ENCODE peak calls at places on chromosome 11, in nine cellular contexts. K, X, R, Q, P, Y, G, F and J are unnamed samples.

GRCh38 chr11:11706022-11706421 is 84.2 kb upstream of the GALNT18 start:
- DNase-seq in K (peak), X (no peak), R (no peak), Q (no peak), P (no peak), Y (no peak), G (no peak), F (no peak), J (no peak)

GRCh38 chr11:27466363-27466762 is 6.2 kb downstream of the LGR4 start:
- DNase-seq in K (no peak), X (no peak), R (no peak), Q (no peak), P (no peak), Y (no peak), G (no peak), F (no peak), J (no peak)

GRCh38 chr11:40514124-40514523 is 945.3 kb downstream of the LRRC4C start:
- DNase-seq in K (no peak), X (no peak), R (no peak), Q (no peak), P (no peak), Y (no peak), G (no peak), F (no peak), J (no peak)

GRCh38 chr11:27701262-27702105 is 1.2 kb upstream of the BDNF start:
- DNase-seq in K (peak), X (no peak), R (no peak), Q (no peak), P (peak), Y (peak), G (peak), F (no peak), J (peak)

GRCh38 chr11:113389288-113389687 is 1.7 kb downstream of the ANKK1 start:
- DNase-seq in K (no peak), X (no peak), R (no peak), Q (no peak), P (no peak), Y (no peak), G (no peak), F (no peak), J (no peak)

GRCh38 chr11:83990160-83990733 is 704.1 kb upstream of the CCDC90B start:
- DNase-seq in K (no peak), X (no peak), R (no peak), Q (peak), P (no peak), Y (no peak), G (no peak), F (no peak), J (no peak)

GRCh38 chr11:17770048-17770652 is 35.6 kb downstream of the KCNC1 start:
- DNase-seq in K (peak), X (no peak), R (peak), Q (no peak), P (peak), Y (no peak), G (no peak), F (no peak), J (no peak)

GRCh38 chr11:76152741-76153608 is 53.3 kb downstream of the WNT11 start:
- DNase-seq in K (no peak), X (no peak), R (peak), Q (no peak), P (no peak), Y (no peak), G (no peak), F (no peak), J (no peak)

GRCh38 chr11:110984147-110984546 is 261.4 kb upstream of the POU2AF2 start:
- DNase-seq in K (peak), X (no peak), R (no peak), Q (no peak), P (no peak), Y (no peak), G (no peak), F (no peak), J (no peak)

GRCh38 chr11:79018371-79018849 is 422.4 kb downstream of the TENM4 start:
- DNase-seq in K (no peak), X (no peak), R (no peak), Q (no peak), P (no peak), Y (peak), G (no peak), F (no peak), J (no peak)

GRCh38 chr11:57311109-57311936 is 13.4 kb downstream of the TNKS1BP1 start:
- DNase-seq in K (peak), X (peak), R (peak), Q (peak), P (peak), Y (peak), G (peak), F (peak), J (peak)

GRCh38 chr11:2150206-2150847 is 10.7 kb downstream of the INS start:
- DNase-seq in K (no peak), X (no peak), R (no peak), Q (peak), P (no peak), Y (no peak), G (no peak), F (no peak), J (no peak)

GRCh38 chr11:34458566-34458965 is 19.8 kb downstream of the CAT start:
- DNase-seq in K (no peak), X (no peak), R (no peak), Q (no peak), P (no peak), Y (no peak), G (no peak), F (no peak), J (no peak)

GRCh38 chr11:112612283-112612849 is 348.9 kb upstream of the NCAM1 start:
- DNase-seq in K (no peak), X (no peak), R (no peak), Q (no peak), P (no peak), Y (no peak), G (no peak), F (no peak), J (no peak)

GRCh38 chr11:31806186-31806943 is 4.8 kb downstream of the PAX6 start:
- DNase-seq in K (no peak), X (no peak), R (peak), Q (peak), P (no peak), Y (no peak), G (no peak), F (no peak), J (no peak)

GRCh38 chr11:3089236-3090061 is 32.2 kb upstream of the CARS1 start:
- DNase-seq in K (no peak), X (no peak), R (no peak), Q (no peak), P (no peak), Y (no peak), G (no peak), F (no peak), J (no peak)

GRCh38 chr11:100328626-100329340 is 358.3 kb upstream of the ARHGAP42 start:
- DNase-seq in K (peak), X (no peak), R (no peak), Q (no peak), P (no peak), Y (no peak), G (no peak), F (no peak), J (peak)

GRCh38 chr11:94876222-94876621 is 97.1 kb downstream of the CWC15 start:
- DNase-seq in K (no peak), X (no peak), R (no peak), Q (no peak), P (no peak), Y (no peak), G (no peak), F (no peak), J (no peak)

GRCh38 chr11:61730222-61730994 is 22.0 kb upstream of the MYRF start:
- DNase-seq in K (peak), X (peak), R (no peak), Q (no peak), P (no peak), Y (no peak), G (no peak), F (no peak), J (peak)

GRCh38 chr11:30254307-30255298 is 23.8 kb downstream of the FSHB start:
- DNase-seq in K (no peak), X (no peak), R (no peak), Q (no peak), P (no peak), Y (no peak), G (no peak), F (no peak), J (no peak)

GRCh38 chr11:107819361-107820014 is 39.1 kb downstream of the SLC35F2 start:
- DNase-seq in K (no peak), X (no peak), R (no peak), Q (no peak), P (no peak), Y (no peak), G (no peak), F (no peak), J (no peak)

GRCh38 chr11:132177106-132177505 is 806.7 kb downstream of the NTM start:
- DNase-seq in K (peak), X (no peak), R (no peak), Q (no peak), P (no peak), Y (peak), G (no peak), F (no peak), J (peak)

GRCh38 chr11:65645710-65646109 is 7.8 kb downstream of the SIPA1 start:
- DNase-seq in K (no peak), X (no peak), R (no peak), Q (no peak), P (no peak), Y (no peak), G (no peak), F (no peak), J (no peak)

GRCh38 chr11:10528121-10528520 is 12.9 kb downstream of the RNF141 start:
- DNase-seq in K (peak), X (no peak), R (no peak), Q (no peak), P (no peak), Y (no peak), G (no peak), F (no peak), J (no peak)

GRCh38 chr11:71499125-71499524 is 27.9 kb upstream of the KRTAP5-7 start:
- DNase-seq in K (no peak), X (no peak), R (no peak), Q (no peak), P (no peak), Y (no peak), G (no peak), F (no peak), J (no peak)

GRCh38 chr11:94885133-94885532 is 88.2 kb downstream of the CWC15 start:
- DNase-seq in K (no peak), X (no peak), R (no peak), Q (no peak), P (no peak), Y (no peak), G (no peak), F (no peak), J (no peak)

GRCh38 chr11:2171531-2171930 is at the start of gene TH:
- DNase-seq in K (no peak), X (no peak), R (no peak), Q (no peak), P (no peak), Y (no peak), G (no peak), F (no peak), J (no peak)

GRCh38 chr11:76455931-76456330 is 11.1 kb downstream of the EMSY start:
- DNase-seq in K (no peak), X (no peak), R (no peak), Q (no peak), P (no peak), Y (no peak), G (no peak), F (no peak), J (no peak)

GRCh38 chr11:1488575-1489180 is 2.1 kb upstream of the MOB2 start:
- DNase-seq in K (no peak), X (no peak), R (no peak), Q (no peak), P (no peak), Y (no peak), G (peak), F (no peak), J (no peak)

GRCh38 chr11:109960831-109961230 is 132.4 kb upstream of the ZC3H12C start:
- DNase-seq in K (no peak), X (peak), R (no peak), Q (peak), P (no peak), Y (peak), G (peak), F (no peak), J (no peak)